ENCODE peak calls at places on chromosome 22, in six cellular contexts. J, Q, I, T, O and N are unnamed samples.

GRCh38 chr22:39743955-39744752 is 149.4 kb downstream of the ENTHD1 start:
- DNase-seq in J (no peak), Q (no peak), I (no peak), T (no peak), O (no peak), N (no peak)

GRCh38 chr22:44486538-44486937 is 11.5 kb downstream of the RTL6 start:
- DNase-seq in J (no peak), Q (no peak), I (no peak), T (peak; percentile 22), O (peak; percentile 27), N (peak; percentile 50)

GRCh38 chr22:24805790-24806662 is at the start of gene SGSM1:
- DNase-seq in J (peak; percentile 82), Q (peak; percentile 46), I (peak; percentile 93), T (peak; percentile 71), O (peak; percentile 27), N (peak; percentile 84)

GRCh38 chr22:18154821-18155390 is 4.9 kb downstream of the USP18 start:
- DNase-seq in J (no peak), Q (no peak), I (no peak), T (no peak), O (no peak), N (no peak)

GRCh38 chr22:50530280-50530856 is 556 bp upstream of the TYMP start:
- DNase-seq in J (no peak), Q (no peak), I (no peak), T (peak; percentile 89), O (peak; percentile 44), N (peak; percentile 86)

GRCh38 chr22:30238661-30239420 is 7.7 kb downstream of the LIF start:
- DNase-seq in J (no peak), Q (no peak), I (peak; percentile 60), T (peak; percentile 46), O (peak; percentile 87), N (no peak)

GRCh38 chr22:29040385-29041275 is 21.0 kb downstream of the C22orf31 start:
- DNase-seq in J (peak; percentile 62), Q (no peak), I (peak; percentile 79), T (peak; percentile 89), O (peak; percentile 93), N (peak; percentile 89)

GRCh38 chr22:26589367-26589844 is 526 bp downstream of the TPST2 start:
- DNase-seq in J (peak; percentile 17), Q (no peak), I (peak; percentile 68), T (peak; percentile 37), O (peak; percentile 12), N (no peak)

GRCh38 chr22:17368727-17369552 is at the start of gene CECR2:
- DNase-seq in J (peak; percentile 90), Q (peak; percentile 60), I (peak; percentile 95), T (peak; percentile 1), O (no peak), N (no peak)

GRCh38 chr22:23836692-23837495 is 1.9 kb downstream of the DERL3 start:
- DNase-seq in J (no peak), Q (no peak), I (no peak), T (no peak), O (no peak), N (no peak)

GRCh38 chr22:37561209-37562048 is 1.1 kb downstream of the CDC42EP1 start:
- DNase-seq in J (peak; percentile 79), Q (peak; percentile 70), I (peak; percentile 92), T (peak; percentile 88), O (peak; percentile 86), N (peak; percentile 80)

GRCh38 chr22:25201557-25202273 is 2.1 kb downstream of the CRYBB3 start:
- DNase-seq in J (no peak), Q (no peak), I (no peak), T (no peak), O (no peak), N (no peak)

GRCh38 chr22:23684051-23684450 is 6.8 kb upstream of the RGL4 start:
- DNase-seq in J (no peak), Q (no peak), I (no peak), T (no peak), O (no peak), N (no peak)

GRCh38 chr22:39308614-39309363 is 10.6 kb downstream of the RPL3 start:
- DNase-seq in J (no peak), Q (no peak), I (peak; percentile 86), T (peak; percentile 95), O (peak; percentile 96), N (peak; percentile 95)

GRCh38 chr22:39242809-39243442 is 1.9 kb downstream of the PDGFB start:
- DNase-seq in J (no peak), Q (no peak), I (peak; percentile 68), T (peak; percentile 58), O (no peak), N (peak; percentile 60)

GRCh38 chr22:37258810-37259472 is 14.9 kb upstream of the RAC2 start:
- DNase-seq in J (no peak), Q (no peak), I (peak; percentile 51), T (no peak), O (no peak), N (no peak)

GRCh38 chr22:50706481-50707125 is 31.4 kb upstream of the ACR start:
- DNase-seq in J (no peak), Q (no peak), I (no peak), T (no peak), O (no peak), N (no peak)

GRCh38 chr22:43424201-43424600 is 12.4 kb downstream of the MPPED1 start:
- DNase-seq in J (no peak), Q (no peak), I (no peak), T (no peak), O (no peak), N (no peak)

GRCh38 chr22:20979243-20979809 is 2.8 kb upstream of the LZTR1 start:
- DNase-seq in J (peak; percentile 65), Q (peak; percentile 92), I (peak; percentile 98), T (peak; percentile 71), O (peak; percentile 67), N (peak; percentile 83)

GRCh38 chr22:37431811-37432707 is 4.8 kb upstream of the ELFN2 start:
- DNase-seq in J (no peak), Q (no peak), I (no peak), T (peak; percentile 95), O (peak; percentile 99), N (no peak)

GRCh38 chr22:44622147-44622427 is 79.9 kb upstream of the PRR5 start:
- DNase-seq in J (peak; percentile 71), Q (no peak), I (peak; percentile 69), T (no peak), O (no peak), N (no peak)

GRCh38 chr22:30248484-30248883 is 1.9 kb upstream of the LIF start:
- DNase-seq in J (no peak), Q (no peak), I (no peak), T (no peak), O (no peak), N (no peak)

GRCh38 chr22:22748297-22748743 is 103.9 kb downstream of the GGTLC2 start:
- DNase-seq in J (peak; percentile 9), Q (no peak), I (peak; percentile 32), T (peak; percentile 20), O (peak; percentile 52), N (peak; percentile 75)

GRCh38 chr22:17930455-17931313 is 93.7 kb downstream of the MICAL3 start:
- DNase-seq in J (no peak), Q (no peak), I (no peak), T (no peak), O (no peak), N (no peak)

GRCh38 chr22:42922374-42923177 is 65.5 kb upstream of the ARFGAP3 start:
- DNase-seq in J (no peak), Q (no peak), I (no peak), T (no peak), O (no peak), N (no peak)

GRCh38 chr22:21866821-21867527 is 471 bp downstream of the MAPK1 start:
- DNase-seq in J (peak; percentile 15), Q (no peak), I (peak; percentile 31), T (no peak), O (no peak), N (no peak)

DNA sequence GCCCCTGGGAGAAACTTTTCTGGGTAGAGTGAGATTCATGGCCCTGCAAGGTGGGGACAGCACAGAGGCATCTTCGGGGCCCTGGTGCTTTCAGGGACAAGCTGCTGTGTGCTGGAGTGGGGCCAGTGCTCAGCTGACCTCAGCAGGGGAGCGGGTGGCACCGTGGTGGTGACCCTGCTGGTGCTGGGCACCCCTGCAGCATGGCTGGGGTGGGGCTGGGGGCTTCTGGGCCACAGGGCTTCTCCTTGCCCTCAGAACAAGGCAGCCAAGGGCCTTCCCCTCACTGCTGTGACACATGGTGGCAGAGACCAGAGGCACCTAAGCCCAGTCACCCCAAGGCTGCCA is 24.9 kb upstream of the GNB1L start:
- DNase-seq in J (no peak), Q (no peak), I (no peak), T (no peak), O (no peak), N (no peak)
- H4K8ac ChIP-seq in J (peak overlapping the region; percentile 17), Q (peak overlapping the region; percentile 86), I (no peak overlapping the region), T (peak overlapping the region; percentile 58), O (peak overlapping the region; percentile 93), N (peak overlapping the region; percentile 56)

GRCh38 chr22:46674906-46675305 is 54.7 kb downstream of the GRAMD4 start:
- DNase-seq in J (no peak), Q (no peak), I (no peak), T (no peak), O (no peak), N (no peak)

GRCh38 chr22:46673205-46673604 is 53.0 kb downstream of the GRAMD4 start:
- DNase-seq in J (no peak), Q (no peak), I (no peak), T (no peak), O (no peak), N (peak; percentile 4)

GRCh38 chr22:46673677-46674236 is 53.6 kb downstream of the GRAMD4 start:
- DNase-seq in J (no peak), Q (no peak), I (no peak), T (no peak), O (no peak), N (no peak)

GRCh38 chr22:46675479-46675878 is 55.3 kb downstream of the GRAMD4 start:
- DNase-seq in J (no peak), Q (no peak), I (no peak), T (no peak), O (no peak), N (no peak)

GRCh38 chr22:46674367-46674781 is 54.2 kb downstream of the GRAMD4 start:
- DNase-seq in J (no peak), Q (no peak), I (no peak), T (no peak), O (no peak), N (peak; percentile 10)
- H3K4me3 ChIP-seq in J (no peak overlapping the region), Q (no peak overlapping the region), I (no peak overlapping the region), T (no peak overlapping the region), O (no peak overlapping the region), N (no peak overlapping the region)

DNA sequence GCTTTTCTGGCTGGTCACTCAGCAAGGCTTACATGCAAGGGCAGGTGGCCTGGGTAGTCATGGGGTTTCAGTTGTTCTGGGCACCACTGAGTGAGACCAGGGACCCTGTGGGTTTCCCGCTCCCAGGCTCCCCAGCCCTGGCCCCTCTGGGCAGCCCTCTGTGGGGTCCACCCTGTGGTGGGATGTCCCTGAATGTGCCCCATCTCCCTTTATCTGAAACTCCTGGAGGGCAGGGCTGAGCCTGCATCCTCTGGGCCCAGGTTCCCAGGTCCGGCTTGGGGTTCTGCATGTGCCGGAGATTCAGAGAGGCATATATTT is 1041.0 kb downstream of the BRD1 start:
- DNase-seq in J (no peak), Q (no peak), I (no peak), T (no peak), O (no peak), N (no peak)
- H4K8ac ChIP-seq in J (no peak overlapping the region), Q (peak overlapping the region; percentile 9), I (no peak overlapping the region), T (no peak overlapping the region), O (no peak overlapping the region), N (no peak overlapping the region)

DNA sequence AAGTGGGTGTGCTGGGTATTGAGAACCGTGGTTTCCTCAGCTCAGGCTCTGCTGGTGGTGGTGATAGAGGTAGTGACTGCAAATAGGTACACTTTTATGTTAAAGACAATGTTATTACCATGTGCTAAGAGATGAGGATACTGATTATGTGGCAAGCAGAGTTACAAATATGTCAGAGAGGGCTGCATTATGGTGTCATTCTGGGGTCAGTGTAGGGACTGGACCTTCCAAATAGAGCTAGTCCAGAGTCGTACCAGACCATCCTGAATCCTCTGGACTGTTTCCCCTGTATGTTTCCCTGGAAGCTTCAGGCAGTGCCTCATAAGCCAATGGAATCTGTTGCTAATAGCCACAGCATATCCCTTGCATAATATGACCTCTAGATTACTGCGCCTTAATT is at the start of gene DNAJB7:
- DNase-seq in J (no peak), Q (no peak), I (no peak), T (peak; percentile 16), O (no peak), N (no peak)
- H3K4me3 ChIP-seq in J (no peak within 1 kb of the TSS), Q (no peak within 1 kb of the TSS), I (no peak within 1 kb of the TSS), T (no peak within 1 kb of the TSS), O (no peak within 1 kb of the TSS), N (no peak within 1 kb of the TSS)